ENCODE peak calls at places on chromosome 20, in eight cellular contexts. U, H, L, X, T, J, W and O are unnamed samples.

GRCh38 chr20:54874718-54875117 is 399.3 kb downstream of the DOK5 start:
- DNase-seq in H (no peak), T (no peak), J (no peak), X (no peak), L (no peak), W (no peak), U (no peak), O (no peak)

GRCh38 chr20:57205625-57206219 is 60.7 kb downstream of the BMP7 start:
- DNase-seq in T (no peak), L (no peak), X (no peak), H (no peak), J (no peak), W (no peak), U (peak), O (peak)

GRCh38 chr20:47493175-47493953 is 8.3 kb upstream of the NCOA3 start:
- DNase-seq in T (peak), L (no peak), X (no peak), U (peak), H (peak), W (peak), J (peak), O (peak)

GRCh38 chr20:37501940-37502339 is 19.1 kb upstream of the NNAT start:
- DNase-seq in L (no peak), U (no peak), J (no peak), T (no peak), W (no peak), X (no peak), H (no peak), O (no peak)

GRCh38 chr20:14432597-14432996 is 95.2 kb upstream of the FLRT3 start:
- DNase-seq in U (no peak), W (no peak), L (no peak), J (no peak), X (no peak), T (no peak), H (no peak), O (no peak)

GRCh38 chr20:5807431-5807830 is 57.2 kb downstream of the SHLD1 start:
- DNase-seq in H (no peak), T (no peak), X (no peak), J (no peak), U (no peak), L (no peak), W (no peak), O (no peak)

GRCh38 chr20:4691753-4692152 is 30.0 kb upstream of the PRND start:
- DNase-seq in L (no peak), H (no peak), W (no peak), T (no peak), J (no peak), U (no peak), X (no peak), O (no peak)

GRCh38 chr20:24833592-24833991 is 115.5 kb upstream of the CST7 start:
- DNase-seq in T (no peak), J (no peak), W (no peak), U (no peak), L (no peak), H (no peak), X (no peak), O (no peak)

GRCh38 chr20:41798926-41799502 is 180.8 kb upstream of the CHD6 start:
- DNase-seq in U (no peak), H (no peak), J (no peak), W (no peak), T (no peak), L (peak), X (no peak), O (no peak)

GRCh38 chr20:47970282-47970903 is 185.1 kb upstream of the SULF2 start:
- DNase-seq in J (no peak), W (no peak), T (no peak), H (no peak), U (no peak), L (no peak), X (no peak), O (no peak)

GRCh38 chr20:19793716-19794115 is 35.7 kb downstream of the RIN2 start:
- DNase-seq in J (no peak), X (no peak), U (no peak), L (no peak), T (no peak), W (no peak), H (no peak), O (no peak)

GRCh38 chr20:2451939-2452732 is 18.5 kb downstream of the SNRPB start:
- DNase-seq in U (peak), H (peak), T (peak), X (peak), J (peak), L (peak), W (peak), O (no peak)

GRCh38 chr20:17966432-17967312 is 1.9 kb downstream of the SNX5 start:
- DNase-seq in T (no peak), L (no peak), U (peak), H (no peak), J (peak), W (no peak), X (no peak), O (no peak)

GRCh38 chr20:19784511-19785172 is 26.6 kb downstream of the RIN2 start:
- DNase-seq in L (peak), J (no peak), H (peak), X (no peak), U (peak), W (peak), T (peak), O (peak)

GRCh38 chr20:22807646-22808045 is 223.3 kb upstream of the FOXA2 start:
- DNase-seq in W (no peak), T (no peak), L (no peak), J (no peak), H (no peak), X (no peak), U (no peak), O (no peak)

GRCh38 chr20:47392015-47392720 is 35.7 kb upstream of the ZMYND8 start:
- DNase-seq in U (peak), T (no peak), H (peak), X (no peak), J (no peak), W (no peak), L (no peak), O (peak)

GRCh38 chr20:25117961-25118360 is 36.0 kb upstream of the VSX1 start:
- DNase-seq in X (no peak), L (no peak), J (no peak), U (no peak), H (no peak), T (no peak), W (no peak), O (no peak)

GRCh38 chr20:24996449-24997195 is 4.1 kb upstream of the APMAP start:
- DNase-seq in U (no peak), H (peak), J (no peak), W (no peak), L (no peak), X (no peak), T (no peak), O (no peak)

GRCh38 chr20:19992996-19993908 is 23.9 kb upstream of the NAA20 start:
- DNase-seq in U (peak), L (no peak), T (no peak), W (no peak), X (no peak), H (no peak), J (no peak), O (peak)

GRCh38 chr20:22796465-22797077 is 212.2 kb upstream of the FOXA2 start:
- DNase-seq in J (no peak), T (no peak), H (no peak), X (no peak), W (no peak), U (peak), L (no peak), O (peak)

DNA sequence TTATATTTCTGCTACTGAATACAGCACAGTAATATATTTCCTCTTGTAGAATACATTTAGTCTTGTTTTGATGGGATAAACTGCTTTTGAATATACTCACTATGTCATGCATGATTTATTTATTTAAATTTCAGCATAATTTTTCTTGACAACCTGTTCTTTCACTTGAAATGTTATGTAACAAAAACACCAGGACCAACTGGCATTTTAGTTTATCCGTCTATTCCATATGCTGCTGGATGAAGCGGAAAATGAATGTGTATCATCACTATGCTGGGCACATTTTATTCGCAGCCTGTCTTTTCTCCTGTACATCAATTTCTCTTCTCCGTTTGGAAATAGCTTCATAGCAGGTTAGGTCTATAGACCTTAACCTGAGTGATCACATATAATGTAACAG is 206.8 kb upstream of the PLCB4 start:
- DNase-seq in J (no peak), T (no peak), W (no peak), L (no peak), H (no peak), X (no peak), U (no peak), O (no peak)
- H3K4me3 ChIP-seq in J (no peak), T (no peak), W (no peak), L (no peak), H (no peak), X (no peak), U (no peak), O (no peak)

GRCh38 chr20:63273635-63274380 is 1.2 kb downstream of the ARFGAP1 start:
- DNase-seq in L (peak), T (no peak), X (no peak), W (no peak), J (no peak), H (peak), U (peak), O (peak)
- H3K4me3 ChIP-seq in L (peak), T (peak), X (peak), W (no peak), J (peak), H (peak), U (peak), O (peak)

GRCh38 chr20:49852522-49853055 is 40.0 kb downstream of the SLC9A8 start:
- DNase-seq in W (no peak), H (no peak), U (no peak), X (no peak), J (no peak), L (no peak), T (no peak), O (no peak)
- H3K4me3 ChIP-seq in W (no peak), H (no peak), U (no peak), X (no peak), J (no peak), L (no peak), T (no peak), O (no peak)

GRCh38 chr20:34216382-34216742 is 24.9 kb upstream of the ASIP start:
- DNase-seq in H (no peak), X (no peak), W (no peak), J (no peak), U (no peak), L (no peak), T (no peak), O (no peak)

GRCh38 chr20:34220581-34220980 is 20.6 kb upstream of the ASIP start:
- DNase-seq in T (no peak), X (no peak), U (peak), J (no peak), W (no peak), L (no peak), H (no peak), O (peak)

GRCh38 chr20:34213213-34213612 is 28.0 kb upstream of the ASIP start:
- DNase-seq in J (no peak), H (no peak), U (no peak), X (no peak), L (no peak), T (no peak), W (no peak), O (no peak)

GRCh38 chr20:34211591-34211990 is 29.6 kb upstream of the ASIP start:
- DNase-seq in T (no peak), X (no peak), H (no peak), J (no peak), L (no peak), W (no peak), U (no peak), O (no peak)

GRCh38 chr20:34215711-34216381 is 25.4 kb upstream of the ASIP start:
- DNase-seq in J (peak), U (peak), L (peak), T (peak), H (peak), W (peak), X (peak), O (peak)
- H3K4me3 ChIP-seq in J (no peak), U (peak), L (peak), T (peak), H (peak), W (no peak), X (no peak), O (peak)

GRCh38 chr20:60728705-60729104 is 523.4 kb upstream of the CDH4 start:
- DNase-seq in H (no peak), J (no peak), T (no peak), U (no peak), X (no peak), L (no peak), W (no peak), O (no peak)
- H3K4me3 ChIP-seq in H (no peak), J (no peak), T (no peak), U (no peak), X (no peak), L (no peak), W (no peak), O (no peak)

DNA sequence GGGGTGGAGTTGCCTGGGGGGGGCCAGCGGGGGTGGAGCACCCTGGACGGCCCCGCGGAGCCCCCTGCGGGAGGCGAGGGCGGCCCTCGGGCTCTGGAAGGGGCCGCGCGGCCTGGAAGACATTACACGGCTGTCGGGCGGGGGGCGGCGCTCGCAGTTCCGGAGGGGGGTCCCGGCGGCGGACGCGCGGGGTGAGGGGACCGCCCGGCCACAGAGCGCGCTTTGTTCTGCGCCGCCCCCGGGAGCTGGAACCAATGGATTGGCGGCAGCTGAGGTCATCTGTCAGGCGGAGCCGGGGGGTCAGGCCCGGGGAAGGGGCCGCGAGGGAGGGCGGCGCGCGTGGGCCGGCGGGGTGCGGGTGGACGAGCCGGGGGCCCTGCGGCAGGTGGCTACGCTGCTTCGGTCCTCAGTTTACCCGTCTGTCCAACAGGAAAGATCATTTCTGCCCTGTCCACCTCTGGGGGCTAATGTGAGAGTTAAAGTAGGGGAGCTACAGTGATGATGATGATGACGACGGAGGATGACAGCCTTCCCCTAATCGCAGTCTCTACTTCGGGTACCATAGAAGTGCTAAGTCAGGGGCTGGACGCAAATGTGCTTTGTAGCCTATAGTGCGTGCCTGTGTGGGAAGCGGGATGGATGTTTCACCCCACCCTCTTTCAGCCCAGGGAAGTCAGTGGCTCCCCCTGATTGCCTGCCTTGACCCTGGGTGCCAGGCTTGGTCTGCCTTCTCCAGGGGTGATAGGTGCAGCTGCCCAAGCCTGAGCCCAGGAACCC is 10.4 kb downstream of the SRXN1 start:
- DNase-seq in W (no peak), U (no peak), J (no peak), L (peak), H (no peak), T (peak), X (no peak), O (no peak)
- H3K4me3 ChIP-seq in W (no peak), U (no peak), J (no peak), L (no peak), H (peak), T (peak), X (no peak), O (peak)

GRCh38 chr20:58839991-58840747 is 10.5 kb downstream of the GNAS-AS1 start:
- DNase-seq in J (no peak), H (no peak), T (no peak), U (no peak), X (no peak), L (peak), W (no peak), O (no peak)
- H3K4me3 ChIP-seq in J (no peak), H (no peak), T (no peak), U (peak), X (no peak), L (peak), W (no peak), O (peak)

GRCh38 chr20:8432435-8433148 is 300.5 kb downstream of the PLCB1 start:
- DNase-seq in U (peak), T (no peak), H (no peak), L (no peak), J (no peak), X (no peak), W (no peak), O (no peak)
- H3K4me3 ChIP-seq in U (no peak), T (no peak), H (no peak), L (no peak), J (no peak), X (no peak), W (no peak), O (no peak)

GRCh38 chr20:11143481-11143880 is 469.7 kb upstream of the JAG1 start:
- DNase-seq in J (no peak), H (no peak), U (peak), X (no peak), L (no peak), T (no peak), W (no peak), O (peak)
- H3K4me3 ChIP-seq in J (no peak), H (no peak), U (no peak), X (no peak), L (no peak), T (no peak), W (no peak), O (no peak)